ENCODE peak calls at places on chromosome 12, in five cellular contexts. N is astrocyte, G is IMR-90, C is breast epithelium, M is uterus. Y is an unnamed sample.

GRCh38 chr12:124599074-124599999 is 31.9 kb upstream of the NCOR2 start:
- DNase-seq in N (peak; percentile 79), M (no peak), G (peak; percentile 45), C (no peak), Y (no peak)

GRCh38 chr12:59973515-59973914 is 377.7 kb downstream of the SLC16A7 start:
- DNase-seq in C (no peak), N (peak; percentile 89), M (no peak), G (peak; percentile 75), Y (no peak)

GRCh38 chr12:66304296-66304915 is 2.1 kb downstream of the HELB start:
- DNase-seq in G (no peak), N (no peak), M (no peak), C (no peak), Y (no peak)

GRCh38 chr12:95195122-95195521 is 22.1 kb downstream of the FGD6 start:
- DNase-seq in C (no peak), G (no peak), M (no peak), N (no peak), Y (no peak)

GRCh38 chr12:57148469-57149308 is 1.3 kb upstream of the LRP1-AS start:
- DNase-seq in N (no peak), C (no peak), M (peak; percentile 86), G (peak; percentile 77), Y (no peak)

GRCh38 chr12:124433147-124433874 is 134.1 kb downstream of the NCOR2 start:
- DNase-seq in M (no peak), N (no peak), G (no peak), C (peak; percentile 66), Y (no peak)

GRCh38 chr12:116339062-116339461 is 61.6 kb upstream of the MED13L start:
- DNase-seq in C (no peak), G (no peak), N (no peak), M (no peak), Y (peak; percentile 46)

GRCh38 chr12:51320695-51321320 is 3.2 kb downstream of the BIN2 start:
- DNase-seq in G (peak; percentile 26), N (peak; percentile 26), M (no peak), C (no peak), Y (no peak)

GRCh38 chr12:46240436-46240835 is 28.4 kb downstream of the SLC38A1 start:
- DNase-seq in N (no peak), G (no peak), C (no peak), M (no peak), Y (no peak)

GRCh38 chr12:12734054-12734453 is 16.9 kb downstream of the CDKN1B start:
- DNase-seq in C (no peak), N (peak; percentile 76), G (peak; percentile 66), M (no peak), Y (no peak)

GRCh38 chr12:113183030-113183589 is 2.2 kb downstream of the DDX54 start:
- DNase-seq in C (no peak), N (no peak), G (no peak), M (no peak), Y (no peak)

GRCh38 chr12:126558219-126558618 is 1493.0 kb downstream of the AACS start:
- DNase-seq in C (no peak), G (no peak), N (no peak), M (no peak), Y (no peak)

GRCh38 chr12:57093412-57094193 is 4.7 kb downstream of the NAB2 start:
- DNase-seq in G (peak; percentile 90), C (no peak), N (peak; percentile 77), M (peak; percentile 94), Y (peak; percentile 90)

DNA sequence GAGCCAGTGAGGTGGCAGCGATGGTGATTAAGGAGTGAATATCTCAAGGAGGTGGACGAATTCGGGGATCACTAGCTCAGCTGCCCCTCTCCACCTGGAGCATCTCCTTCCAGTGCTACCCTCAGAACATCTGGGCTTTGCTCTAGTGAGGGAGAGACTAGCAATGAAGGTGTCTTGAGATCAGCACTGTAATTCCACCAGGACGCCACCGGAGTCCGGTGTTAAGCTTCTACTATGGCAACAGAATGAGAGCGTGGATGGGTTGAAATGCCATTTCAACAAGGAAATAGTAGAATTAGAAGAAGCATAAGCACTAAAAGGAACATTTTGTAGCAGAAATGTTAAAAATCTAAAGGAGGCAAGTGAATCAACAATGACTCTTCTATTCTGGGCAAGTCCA is 61.1 kb downstream of the NTF3 start:
- DNase-seq in G (no peak), M (no peak), N (no peak), C (no peak), Y (no peak)
- TF ChIP-seq CTCF in G (peak; percentile 29), M (no peak), N (no peak), C (no peak), Y (no peak)

GRCh38 chr12:104064031-104064841 is at the start of gene HCFC2:
- DNase-seq in N (peak; percentile 76), G (peak; percentile 87), C (peak; percentile 75), M (peak; percentile 87), Y (peak; percentile 99)
- TF ChIP-seq CTCF in N (no peak), G (no peak), C (no peak), M (no peak), Y (no peak)

DNA sequence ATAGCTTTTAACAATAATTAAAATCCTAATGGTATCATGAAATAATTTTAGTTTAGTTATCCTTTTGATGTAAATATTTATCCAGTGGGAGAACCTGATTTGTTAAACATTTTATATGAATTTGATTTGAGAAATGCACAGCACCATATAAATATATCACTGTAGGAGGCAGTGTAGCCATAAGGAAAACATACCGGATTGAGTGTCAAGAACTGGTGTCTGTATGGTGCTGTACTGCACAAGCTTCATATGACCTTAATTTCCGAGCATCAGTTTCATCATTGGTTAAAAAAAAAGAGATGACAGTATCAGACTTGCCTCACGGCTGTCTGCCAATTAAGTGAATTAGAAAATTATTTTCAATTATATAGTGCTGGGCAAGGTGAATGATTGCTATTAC is 72.0 kb downstream of the TMTC2 start:
- DNase-seq in G (no peak), N (no peak), M (no peak), C (no peak), Y (no peak)
- TF ChIP-seq CTCF in G (no peak), N (no peak), M (no peak), C (no peak), Y (no peak)

GRCh38 chr12:79512068-79512467 is 178.7 kb downstream of the PAWR start:
- DNase-seq in N (no peak), G (no peak), M (no peak), C (no peak), Y (no peak)
- TF ChIP-seq CTCF in N (peak; percentile 32), G (peak; percentile 4), M (no peak), C (no peak), Y (no peak)

GRCh38 chr12:91379051-91379775 is 196.6 kb upstream of the DCN start:
- DNase-seq in G (no peak), C (no peak), N (no peak), M (no peak), Y (no peak)

GRCh38 chr12:91380651-91381050 is 198.0 kb upstream of the DCN start:
- DNase-seq in C (no peak), M (no peak), G (no peak), N (no peak), Y (no peak)

GRCh38 chr12:91373086-91373485 is 190.5 kb upstream of the DCN start:
- DNase-seq in C (no peak), G (no peak), M (no peak), N (no peak), Y (no peak)

GRCh38 chr12:91381309-91381804 is 198.7 kb upstream of the DCN start:
- DNase-seq in G (peak; percentile 86), N (peak; percentile 86), C (no peak), M (peak; percentile 76), Y (no peak)

GRCh38 chr12:91377456-91377855 is 194.8 kb upstream of the DCN start:
- DNase-seq in M (no peak), C (no peak), G (no peak), N (no peak), Y (no peak)
- TF ChIP-seq CTCF in M (no peak), C (no peak), G (no peak), N (no peak), Y (no peak)

DNA sequence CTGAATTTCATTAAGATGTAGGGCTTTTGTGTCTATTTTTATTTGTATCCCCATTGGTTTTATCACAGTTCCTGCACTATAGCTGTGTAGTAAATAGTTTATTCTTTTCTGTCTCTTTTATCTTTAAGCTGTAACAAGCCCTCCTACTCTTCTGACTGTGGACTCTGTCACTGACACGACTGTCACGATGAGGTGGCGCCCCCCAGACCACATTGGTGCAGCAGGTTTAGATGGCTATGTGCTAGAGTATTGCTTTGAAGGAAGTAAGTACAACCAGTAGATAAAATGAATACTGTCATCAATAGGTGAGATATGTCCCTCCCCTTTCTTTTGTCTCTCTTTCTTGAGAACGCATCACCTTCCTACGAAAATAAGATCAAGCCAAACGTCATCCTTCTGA is 34.1 kb upstream of the CHPT1 start:
- DNase-seq in G (no peak), M (no peak), C (no peak), N (no peak), Y (no peak)
- TF ChIP-seq CTCF in G (no peak), M (no peak), C (no peak), N (no peak), Y (no peak)

GRCh38 chr12:110403975-110404675 is 617 bp upstream of the ANAPC7 start:
- DNase-seq in N (peak; percentile 27), C (peak; percentile 64), G (peak; percentile 40), M (peak; percentile 64), Y (peak; percentile 71)

GRCh38 chr12:110403146-110403974 is at the start of gene ANAPC7:
- DNase-seq in M (peak; percentile 89), C (peak; percentile 90), N (peak; percentile 75), G (peak; percentile 90), Y (peak; percentile 97)
- TF ChIP-seq CTCF in M (no peak), C (no peak), N (no peak), G (peak; percentile 30), Y (no peak)

Y was measured in left lung.